ENCODE peak calls at places on chromosomes 6 and 20, in seven cellular contexts. W is mammary epithelial cell; R is LoVo; X is hypothalamus; U is neural crest cell; F is stimulated activated CD4-positive, alpha-beta T cell treated with anti-CD3 and anti-CD28 coated beads, Interleukin-4, amount 100 ng/mL, for 24 hours; E is A673. O is an unnamed sample.

GRCh38 chr6:106163966-106164877 is 78.1 kb downstream of the PRDM1 start:
- DNase-seq in F (peak), U (no peak), R (no peak), X (no peak), W (no peak), E (no peak), O (no peak)

GRCh38 chr20:3679749-3680700 is 1.8 kb downstream of the ADAM33 start:
- DNase-seq in W (no peak), X (no peak), R (no peak), U (no peak), F (no peak), E (no peak), O (no peak)

GRCh38 chr6:80872194-80872950 is 765.9 kb downstream of the BCKDHB start:
- DNase-seq in X (no peak), W (no peak), F (no peak), R (no peak), E (peak), U (no peak), O (no peak)

GRCh38 chr6:69756357-69756756 is 40.5 kb downstream of the LMBRD1 start:
- DNase-seq in R (no peak), U (no peak), E (no peak), W (no peak), F (no peak), X (no peak), O (no peak)

GRCh38 chr6:72424476-72424875 is 197.4 kb upstream of the KCNQ5 start:
- DNase-seq in X (no peak), U (no peak), R (no peak), W (peak), E (no peak), F (no peak), O (no peak)

GRCh38 chr6:43258807-43259686 is 15.8 kb downstream of the TTBK1 start:
- DNase-seq in X (no peak), E (no peak), U (no peak), R (no peak), F (no peak), W (no peak), O (no peak)

GRCh38 chr6:16717275-16717942 is 43.9 kb downstream of the ATXN1 start:
- DNase-seq in R (no peak), F (no peak), E (no peak), U (no peak), X (no peak), W (no peak), O (no peak)

GRCh38 chr6:3835055-3835731 is 14.0 kb upstream of the FAM50B start:
- DNase-seq in U (no peak), R (peak), F (no peak), X (no peak), W (no peak), E (no peak), O (no peak)

GRCh38 chr6:53960311-53960710 is 150.9 kb upstream of the MLIP start:
- DNase-seq in F (no peak), R (no peak), U (no peak), X (no peak), E (no peak), W (peak), O (no peak)

GRCh38 chr6:131654326-131654725 is 17.2 kb downstream of the ENPP3 start:
- DNase-seq in W (peak), E (no peak), X (no peak), F (no peak), R (no peak), U (no peak), O (no peak)

GRCh38 chr6:12324096-12324495 is 33.9 kb downstream of the EDN1 start:
- DNase-seq in F (no peak), R (peak), E (no peak), W (peak), X (no peak), U (no peak), O (no peak)

GRCh38 chr20:10448270-10449156 is 13.4 kb downstream of the SLX4IP start:
- DNase-seq in W (no peak), F (no peak), E (peak), X (no peak), R (no peak), U (no peak), O (no peak)

GRCh38 chr6:26223677-26224546 is 136.7 kb downstream of the HFE start:
- DNase-seq in U (peak), F (peak), X (peak), R (peak), E (peak), W (peak), O (peak)